ENCODE peak calls at places on chromosomes 11 and 22, in ten cellular contexts. A, X, P, T, H, Y, Q, J, L and R are unnamed samples.
A peak's percentile ranks its signal among the peaks of the same experiment; 100 is the strongest.

GRCh38 chr11:130783322-130783721 is 133.0 kb downstream of the SNX19 start:
- DNase-seq in A (no peak), X (no peak), P (no peak), T (no peak), H (no peak), Y (no peak), Q (no peak), J (no peak), L (peak; percentile 18), R (no peak)

GRCh38 chr11:117456027-117456720 is 128.5 kb downstream of the CEP164 start:
- DNase-seq in A (no peak), X (no peak), P (peak; percentile 56), T (no peak), H (no peak), Y (no peak), Q (no peak), J (no peak), L (no peak), R (peak; percentile 80)

GRCh38 chr11:1706634-1707400 is 9.8 kb downstream of the KRTAP5-6 start:
- DNase-seq in A (peak; percentile 76), X (peak; percentile 75), P (no peak), T (peak; percentile 50), H (no peak), Y (no peak), Q (no peak), J (no peak), L (peak; percentile 3), R (no peak)

GRCh38 chr11:24963879-24964278 is 467.0 kb downstream of the LUZP2 start:
- DNase-seq in A (no peak), X (no peak), P (no peak), T (no peak), H (no peak), Y (no peak), Q (no peak), J (no peak), L (peak; percentile 3), R (no peak)

GRCh38 chr22:47294222-47294532 is 531.7 kb downstream of the TBC1D22A start:
- DNase-seq in A (no peak), X (peak; percentile 57), P (no peak), T (peak; percentile 57), H (no peak), Y (peak; percentile 52), Q (no peak), J (peak; percentile 2), L (peak; percentile 56), R (no peak)

GRCh38 chr22:42685941-42686666 is 34.6 kb downstream of the A4GALT start:
- DNase-seq in A (no peak), X (peak; percentile 91), P (no peak), T (peak; percentile 86), H (no peak), Y (no peak), Q (no peak), J (peak; percentile 51), L (peak; percentile 50), R (no peak)

GRCh38 chr11:109654091-109654490 is 232.1 kb downstream of the C11orf87 start:
- DNase-seq in A (no peak), X (no peak), P (no peak), T (no peak), H (no peak), Y (no peak), Q (no peak), J (no peak), L (no peak), R (no peak)

GRCh38 chr22:38303974-38304373 is 13.3 kb downstream of the CSNK1E start:
- DNase-seq in A (no peak), X (peak; percentile 69), P (no peak), T (peak; percentile 52), H (no peak), Y (no peak), Q (no peak), J (no peak), L (peak; percentile 22), R (no peak)

GRCh38 chr11:71180694-71181466 is 71.5 kb downstream of the SHANK2 start:
- DNase-seq in A (peak; percentile 38), X (no peak), P (no peak), T (no peak), H (no peak), Y (no peak), Q (no peak), J (no peak), L (no peak), R (no peak)

GRCh38 chr11:1480555-1481482 is 5.8 kb downstream of the MOB2 start:
- DNase-seq in A (peak; percentile 67), X (peak; percentile 53), P (no peak), T (peak; percentile 9), H (no peak), Y (no peak), Q (no peak), J (peak; percentile 23), L (no peak), R (no peak)

GRCh38 chr11:95863486-95864140 is 60.3 kb downstream of the MTMR2 start:
- DNase-seq in A (no peak), X (no peak), P (no peak), T (no peak), H (no peak), Y (peak; percentile 89), Q (no peak), J (no peak), L (peak; percentile 62), R (no peak)

GRCh38 chr11:126874831-126875230 is 125.7 kb downstream of the KIRREL3 start:
- DNase-seq in A (no peak), X (no peak), P (no peak), T (no peak), H (no peak), Y (no peak), Q (no peak), J (no peak), L (no peak), R (no peak)

GRCh38 chr11:1943977-1944376 is 3.2 kb upstream of the MRPL23 start:
- DNase-seq in A (peak; percentile 43), X (peak; percentile 41), P (no peak), T (no peak), H (no peak), Y (peak; percentile 5), Q (peak; percentile 56), J (peak; percentile 12), L (peak; percentile 38), R (no peak)

GRCh38 chr11:29018631-29019030 is 910.4 kb downstream of the METTL15 start:
- DNase-seq in A (no peak), X (no peak), P (no peak), T (no peak), H (no peak), Y (peak; percentile 89), Q (no peak), J (no peak), L (peak; percentile 92), R (no peak)

DNA sequence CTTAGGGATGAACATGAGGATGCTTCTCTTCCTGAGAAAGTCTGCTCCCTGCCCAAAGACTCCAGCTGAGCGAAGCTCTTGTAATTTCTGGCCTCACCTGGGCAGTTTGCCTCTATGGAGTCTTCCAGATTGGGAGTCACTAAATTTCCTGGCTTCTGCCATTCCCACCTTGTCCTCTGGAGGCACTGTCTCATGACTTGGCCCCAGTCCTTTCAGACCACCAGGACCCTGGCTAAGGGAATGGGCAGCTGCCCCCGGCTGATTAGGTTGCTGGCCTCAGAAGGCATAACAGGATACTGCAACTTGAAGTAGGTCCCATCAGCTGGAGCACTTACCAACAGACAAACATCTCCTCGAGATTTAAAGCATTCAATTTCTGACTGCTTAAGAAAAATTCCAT is 128.1 kb upstream of the SPON1 start:
- DNase-seq in A (no peak), X (no peak), P (no peak), T (no peak), H (peak; percentile 58), Y (no peak), Q (no peak), J (no peak), L (no peak), R (no peak)
- TF ChIP-seq CTCF in A (no peak), X (no peak), P (peak; percentile 29), T (no peak), H (peak; percentile 72), Y (no peak), Q (peak; percentile 68), J (no peak), L (peak; percentile 26), R (peak; percentile 30)

DNA sequence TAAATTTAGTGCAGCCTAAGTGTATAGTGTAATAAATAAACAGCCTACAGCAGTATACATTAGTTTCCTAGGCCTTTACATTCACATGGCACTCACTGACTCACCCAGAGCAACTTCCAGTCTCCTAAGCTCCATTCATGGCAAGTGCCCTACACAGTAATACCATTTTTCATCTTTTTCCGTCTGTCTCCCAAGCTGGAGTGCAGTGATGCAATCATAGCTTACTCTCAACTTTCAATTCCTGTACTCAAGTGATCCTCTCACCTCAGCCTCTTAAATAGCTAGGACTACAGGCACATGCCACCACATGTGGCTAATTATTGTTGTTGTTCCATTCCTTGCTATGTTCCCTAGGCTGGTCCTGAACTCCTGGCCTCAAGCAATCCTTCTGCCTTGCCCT is 54.4 kb downstream of the FCHSD2 start:
- DNase-seq in A (no peak), X (no peak), P (no peak), T (no peak), H (no peak), Y (peak; percentile 53), Q (no peak), J (no peak), L (peak; percentile 26), R (no peak)
- TF ChIP-seq CTCF in A (no peak), X (no peak), P (no peak), T (no peak), H (no peak), Y (no peak), Q (no peak), J (no peak), L (no peak), R (no peak)

DNA sequence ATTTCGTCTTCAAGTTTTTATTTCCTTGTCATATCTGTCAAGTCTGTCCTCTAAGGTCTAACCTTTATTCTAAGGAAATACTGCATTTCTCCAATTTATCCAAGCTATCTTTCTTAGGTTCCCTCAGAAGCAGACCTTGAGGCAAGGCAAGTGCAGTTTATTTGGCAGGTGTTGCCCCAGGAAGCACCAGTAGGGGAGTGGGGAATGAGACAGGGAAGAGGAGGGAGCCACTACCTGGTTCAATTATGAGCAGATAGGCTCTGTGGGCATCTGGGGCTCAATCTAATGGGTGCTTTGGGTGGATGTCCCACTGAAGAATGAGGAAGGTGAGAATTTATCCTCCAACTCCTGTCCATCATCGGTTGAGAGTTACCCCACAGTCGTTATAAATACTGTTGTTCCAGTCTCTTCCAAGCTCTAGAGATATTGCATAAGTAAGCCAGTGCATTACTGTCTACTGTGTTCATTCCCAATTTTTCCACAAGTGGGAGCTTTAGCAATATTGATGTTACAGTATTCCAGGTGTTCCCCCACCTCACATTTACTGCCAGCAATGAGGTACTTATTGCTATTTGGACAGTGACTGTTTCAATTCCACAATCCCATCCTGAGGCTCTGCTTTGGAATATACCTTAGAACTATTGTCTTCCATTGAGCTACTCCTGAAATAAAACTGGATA is 154.9 kb upstream of the CEP126 start:
- DNase-seq in A (no peak), X (no peak), P (no peak), T (no peak), H (no peak), Y (peak; percentile 23), Q (no peak), J (no peak), L (no peak), R (no peak)
- TF ChIP-seq CTCF in A (no peak), X (no peak), P (no peak), T (no peak), H (no peak), Y (peak; percentile 31), Q (no peak), J (no peak), L (no peak), R (no peak)

DNA sequence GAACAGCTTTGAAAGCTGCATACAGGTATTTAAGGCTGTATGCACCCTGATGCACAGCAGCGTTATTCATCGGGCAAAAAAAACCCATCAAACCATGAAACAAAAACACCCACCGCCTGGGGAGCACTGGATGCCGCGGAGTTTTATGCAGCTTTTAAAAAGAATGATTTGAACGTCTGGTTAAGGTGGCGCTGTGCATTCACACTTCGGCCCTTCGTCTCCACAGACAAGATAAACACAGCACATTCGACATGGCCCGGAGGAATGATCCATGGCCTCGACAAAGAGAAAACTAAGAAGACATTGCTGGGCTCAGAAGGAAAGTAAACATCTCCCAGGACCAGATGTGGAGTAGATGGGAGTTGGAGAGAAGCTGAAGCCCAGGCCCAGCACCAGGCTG is 40.8 kb upstream of the GAL start:
- DNase-seq in A (no peak), X (no peak), P (no peak), T (no peak), H (no peak), Y (peak; percentile 21), Q (no peak), J (no peak), L (peak; percentile 36), R (no peak)
- TF ChIP-seq CTCF in A (no peak), X (no peak), P (no peak), T (no peak), H (no peak), Y (peak; percentile 22), Q (no peak), J (no peak), L (no peak), R (no peak)